ENCODE peak calls at places on chromosomes 5 and 9, in five cellular contexts. B is MM.1S, W is colonic mucosa, F is adipocyte, C is fibroblast of lung. T is an unnamed sample. For H3K36me3, the result is how much of the 10 kb centered on the place peaks cover.

GRCh38 chr5:142446131-142446959 is 121.5 kb upstream of the SPRY4 start:
- DNase-seq in B (no peak), W (no peak), F (peak), C (peak), T (peak)

GRCh38 chr9:18911714-18912342 is 121.2 kb downstream of the SAXO1 start:
- DNase-seq in B (no peak), W (no peak), F (no peak), C (no peak), T (no peak)

GRCh38 chr9:137606734-137607138 is 1.2 kb downstream of the ARRDC1 start:
- DNase-seq in B (no peak), W (peak), F (no peak), C (no peak), T (no peak)

GRCh38 chr9:25537857-25538256 is 140.4 kb downstream of the TUSC1 start:
- DNase-seq in B (peak), W (no peak), F (peak), C (no peak), T (no peak)

GRCh38 chr5:4879693-4880303 is 260.3 kb upstream of the ADAMTS16 start:
- DNase-seq in B (peak), W (peak), F (peak), C (peak), T (peak)

GRCh38 chr5:87746341-87746740 is 333.6 kb upstream of the CCNH start:
- DNase-seq in B (no peak), W (no peak), F (no peak), C (peak), T (no peak)

GRCh38 chr9:106588601-106589000 is 274.4 kb upstream of the ZNF462 start:
- DNase-seq in B (no peak), W (no peak), F (peak), C (peak), T (no peak)

GRCh38 chr5:132812949-132813598 is at the start of gene SOWAHA:
- DNase-seq in B (no peak), W (peak), F (peak), C (no peak), T (no peak)

GRCh38 chr5:179315356-179315890 is 29.8 kb downstream of the ADAMTS2 start:
- DNase-seq in B (no peak), W (no peak), F (no peak), C (no peak), T (no peak)

GRCh38 chr9:126371007-126371870 is 44.6 kb downstream of the MVB12B start:
- DNase-seq in B (no peak), W (no peak), F (no peak), C (no peak), T (no peak)

GRCh38 chr9:81455417-81455816 is 233.9 kb downstream of the TLE1 start:
- DNase-seq in B (no peak), W (no peak), F (peak), C (peak), T (no peak)

GRCh38 chr5:151739939-151740335 is 18.5 kb downstream of the ATOX1 start:
- DNase-seq in B (no peak), W (no peak), F (peak), C (peak), T (peak)

GRCh38 chr5:5422819-5423515 is 490 bp downstream of the ICE1 start:
- DNase-seq in B (no peak), W (peak), F (peak), C (no peak), T (no peak)

GRCh38 chr5:12704955-12705354 is 800.7 kb upstream of the CTNND2 start:
- DNase-seq in B (no peak), W (no peak), F (no peak), C (peak), T (no peak)
- H3K36me3 ChIP-seq in B (under half), W (under half), F (under half), C (under half), T (under half)

GRCh38 chr9:9117866-9118265 is 1318.3 kb upstream of the DMAC1 start:
- DNase-seq in B (no peak), W (no peak), F (no peak), C (no peak), T (no peak)
- H3K36me3 ChIP-seq in B (under half), W (under half), F (under half), C (under half), T (under half)

DNA sequence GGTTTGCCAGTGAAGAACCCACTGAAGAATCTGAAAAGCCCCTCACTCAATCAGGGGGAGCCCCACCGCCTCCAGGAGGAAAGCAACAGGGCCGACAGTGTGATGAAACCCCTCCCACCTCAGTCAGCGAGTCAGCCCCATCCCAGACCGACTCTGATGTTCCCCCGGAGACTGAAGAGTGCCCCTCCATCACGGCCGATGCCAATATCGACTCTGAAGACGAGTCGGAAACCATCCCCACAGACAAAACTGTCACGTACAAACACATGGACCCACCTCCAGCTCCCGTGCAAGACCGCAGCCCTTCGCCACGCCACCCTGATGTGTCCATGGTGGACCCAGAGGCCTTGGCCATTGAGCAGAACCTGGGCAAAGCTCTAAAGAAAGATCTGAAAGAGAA is 92.4 kb downstream of the MAP1B start:
- DNase-seq in B (no peak), W (no peak), F (no peak), C (no peak), T (no peak)
- H3K36me3 ChIP-seq in B (under half), W (under half), F (half or more), C (under half), T (half or more)

DNA sequence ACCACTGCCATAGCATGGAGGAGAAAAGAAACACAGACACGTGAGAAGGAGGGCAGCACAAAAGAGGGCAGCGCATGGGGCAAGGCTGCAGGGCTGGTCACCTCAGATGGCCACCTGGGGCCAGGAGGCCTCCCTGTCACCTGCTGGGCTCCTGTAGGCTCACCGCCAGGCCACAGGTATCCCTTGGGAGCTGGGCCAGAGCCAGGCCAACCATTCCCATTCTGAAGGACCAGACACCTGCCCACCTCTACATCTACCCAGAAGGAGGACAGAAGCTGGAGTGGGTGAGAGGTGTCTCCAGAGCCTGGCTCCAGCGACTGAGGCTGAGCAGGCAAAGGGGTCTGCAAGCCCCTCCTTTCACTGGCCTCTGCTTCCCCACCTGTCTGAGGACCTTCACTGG is 103.1 kb downstream of the PAX5 start:
- DNase-seq in B (no peak), W (no peak), F (no peak), C (no peak), T (no peak)
- H3K36me3 ChIP-seq in B (under half), W (under half), F (under half), C (under half), T (under half)

DNA sequence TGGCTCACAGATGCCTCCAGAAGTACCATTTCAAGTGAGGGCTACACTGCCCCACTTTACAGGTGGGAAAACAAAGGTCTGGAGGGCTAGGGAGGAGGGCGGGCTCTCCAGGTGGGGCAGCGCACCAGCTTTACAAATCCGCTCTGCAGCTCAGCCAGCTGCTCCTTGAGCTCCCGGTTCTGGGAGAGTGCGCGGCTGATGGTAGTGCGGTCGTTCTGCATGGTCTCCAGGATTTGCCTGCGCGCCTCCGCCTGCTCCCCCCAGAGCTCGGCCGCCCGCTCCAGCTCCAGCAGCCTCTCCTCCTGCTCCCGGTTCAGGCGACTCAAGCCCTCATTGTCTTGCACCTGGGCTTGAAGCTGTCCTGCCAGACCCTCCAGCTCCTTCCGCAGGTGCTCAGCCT is 15.5 kb downstream of the GOLGA2 start:
- DNase-seq in B (no peak), W (no peak), F (no peak), C (no peak), T (no peak)
- H3K36me3 ChIP-seq in B (under half), W (under half), F (half or more), C (under half), T (under half)

GRCh38 chr5:95520176-95520575 is 34.6 kb downstream of the SKIC3 start:
- DNase-seq in B (no peak), W (no peak), F (no peak), C (no peak), T (no peak)
- H3K36me3 ChIP-seq in B (under half), W (under half), F (half or more), C (under half), T (under half)

GRCh38 chr5:139872052-139872766 is 76.6 kb downstream of the PSD2 start:
- DNase-seq in B (no peak), W (no peak), F (no peak), C (no peak), T (no peak)

GRCh38 chr5:139873033-139873794 is 77.6 kb downstream of the PSD2 start:
- DNase-seq in B (no peak), W (no peak), F (peak), C (no peak), T (no peak)

GRCh38 chr5:139878093-139878492 is 82.5 kb downstream of the PSD2 start:
- DNase-seq in B (no peak), W (no peak), F (no peak), C (no peak), T (no peak)

GRCh38 chr5:139877129-139877597 is 81.6 kb downstream of the PSD2 start:
- DNase-seq in B (no peak), W (no peak), F (no peak), C (no peak), T (no peak)

GRCh38 chr5:139875957-139876356 is 80.3 kb downstream of the PSD2 start:
- DNase-seq in B (no peak), W (no peak), F (no peak), C (no peak), T (no peak)
- H3K36me3 ChIP-seq in B (under half), W (under half), F (under half), C (under half), T (under half)

GRCh38 chr5:150190987-150191386 is 1.1 kb downstream of the SLC6A7 start:
- DNase-seq in B (no peak), W (no peak), F (no peak), C (no peak), T (no peak)

GRCh38 chr5:150192462-150192861 is 2.6 kb downstream of the SLC6A7 start:
- DNase-seq in B (no peak), W (no peak), F (no peak), C (no peak), T (no peak)

GRCh38 chr5:150188146-150188842 is 1.6 kb upstream of the SLC6A7 start:
- DNase-seq in B (no peak), W (peak), F (no peak), C (no peak), T (no peak)

GRCh38 chr5:150190503-150190973 is 676 bp downstream of the SLC6A7 start:
- DNase-seq in B (no peak), W (no peak), F (no peak), C (no peak), T (no peak)

GRCh38 chr5:150189728-150190502 is at the start of gene SLC6A7:
- DNase-seq in B (no peak), W (no peak), F (peak), C (no peak), T (no peak)
- H3K36me3 ChIP-seq in B (under half), W (under half), F (under half), C (under half), T (under half)

DNA sequence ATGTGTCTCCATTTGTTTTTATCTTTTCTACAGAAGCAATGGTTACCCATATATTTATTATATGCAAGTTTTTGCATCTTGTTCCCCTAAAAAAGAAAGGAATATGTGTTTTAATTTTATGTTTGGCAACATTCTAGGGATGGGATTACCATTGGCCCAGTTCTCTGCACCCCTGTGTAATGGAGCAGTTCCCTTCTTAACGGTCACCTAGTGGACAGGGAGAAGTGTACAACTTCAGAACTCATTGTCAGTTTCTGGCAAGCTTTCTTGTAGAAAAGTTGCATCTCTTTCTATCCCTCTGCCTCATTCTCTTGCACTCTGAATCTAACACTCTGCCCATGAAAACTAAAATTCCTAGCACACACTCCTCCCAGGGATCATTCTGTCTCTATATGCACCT is 78.2 kb downstream of the DOCK8 start:
- DNase-seq in B (no peak), W (no peak), F (no peak), C (no peak), T (no peak)
- H3K36me3 ChIP-seq in B (under half), W (under half), F (under half), C (under half), T (under half)